ENCODE peak calls at places on chromosomes 11 and 22, in five cellular contexts. H is NT2/D1, K is tibial artery, S is psoas muscle, T is cardiac fibroblast. W is an unnamed sample.

GRCh38 chr11:114163231-114163631 is 103.7 kb downstream of the ZBTB16 start:
- DNase-seq in H (no peak), K (no peak), S (peak), T (peak), W (no peak)

GRCh38 chr11:111417766-111418435 is 38.8 kb upstream of the POU2AF1 start:
- DNase-seq in H (no peak), K (peak), S (peak), T (peak), W (no peak)

GRCh38 chr11:97463891-97464290 is 1074.1 kb downstream of the JRKL start:
- DNase-seq in H (no peak), K (no peak), S (no peak), T (no peak), W (no peak)

GRCh38 chr22:39765029-39765428 is 128.5 kb downstream of the ENTHD1 start:
- DNase-seq in H (no peak), K (no peak), S (no peak), T (no peak), W (no peak)

GRCh38 chr11:86172894-86173293 is 71.7 kb upstream of the EED start:
- DNase-seq in H (no peak), K (no peak), S (no peak), T (peak), W (no peak)

GRCh38 chr11:101030692-101031091 is 98.9 kb downstream of the PGR start:
- DNase-seq in H (no peak), K (no peak), S (no peak), T (no peak), W (no peak)

GRCh38 chr11:69170704-69171103 is 15.0 kb downstream of the SMIM38 start:
- DNase-seq in H (no peak), K (no peak), S (no peak), T (no peak), W (no peak)

GRCh38 chr22:23767673-23768548 is at the start of gene CHCHD10:
- DNase-seq in H (no peak), K (peak), S (peak), T (peak), W (peak)

GRCh38 chr22:42074153-42074750 is at the start of gene PHETA2:
- DNase-seq in H (no peak), K (no peak), S (peak), T (peak), W (no peak)

GRCh38 chr11:12678092-12678491 is 3.9 kb downstream of the TEAD1 start:
- DNase-seq in H (no peak), K (no peak), S (no peak), T (no peak), W (no peak)

GRCh38 chr11:35725880-35726279 is 63.3 kb downstream of the TRIM44 start:
- DNase-seq in H (no peak), K (no peak), S (no peak), T (peak), W (no peak)

GRCh38 chr11:5986885-5987284 is at the start of gene OR52L1:
- DNase-seq in H (peak), K (no peak), S (no peak), T (no peak), W (no peak)

GRCh38 chr11:126518996-126519351 is 163.5 kb downstream of the ST3GAL4 start:
- DNase-seq in H (no peak), K (no peak), S (no peak), T (no peak), W (no peak)

GRCh38 chr11:16841481-16841880 is 103.0 kb downstream of the C11orf58 start:
- DNase-seq in H (no peak), K (no peak), S (no peak), T (no peak), W (no peak)

GRCh38 chr11:78037056-78037455 is 14.0 kb upstream of the KCTD14 start:
- DNase-seq in H (no peak), K (no peak), S (no peak), T (no peak), W (no peak)

DNA sequence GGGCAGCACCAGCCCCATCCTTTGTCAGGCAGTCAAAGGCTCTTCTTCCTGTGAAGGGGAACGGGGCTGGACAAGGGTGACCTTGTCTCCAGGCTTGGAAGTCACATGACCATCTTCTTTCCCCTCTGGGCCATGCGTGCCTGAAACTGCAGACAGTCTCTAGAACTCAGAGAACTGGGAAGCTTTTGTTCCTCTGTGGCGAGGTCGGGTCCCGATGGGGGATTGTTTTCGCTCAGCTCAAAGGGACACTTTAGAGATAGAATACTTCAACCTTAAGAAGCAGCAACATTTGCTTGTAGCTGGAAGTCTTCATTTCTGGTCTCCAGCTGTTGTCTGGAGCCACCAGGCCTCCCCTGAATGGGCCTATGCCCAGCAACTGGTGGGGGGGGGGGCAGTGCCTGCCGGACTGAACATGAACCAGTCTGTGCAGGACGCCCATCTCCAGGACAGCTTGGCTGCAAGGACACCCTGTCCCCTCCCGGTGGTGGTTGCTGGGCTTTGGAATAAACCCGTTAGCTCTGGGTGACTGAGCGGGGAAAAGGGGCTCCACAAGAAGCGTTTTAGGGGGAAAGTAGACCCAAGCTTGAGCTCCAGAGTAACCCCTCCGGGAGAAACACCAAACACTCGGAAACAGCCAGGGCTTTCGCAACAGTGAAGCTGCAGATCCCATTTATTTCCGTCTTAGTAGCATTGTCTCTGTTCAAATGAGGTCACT is 55.7 kb upstream of the EMID1 start:
- DNase-seq in H (no peak), K (no peak), S (peak), T (no peak), W (no peak)
- H3K4me3 ChIP-seq in H (no peak), K (no peak), S (no peak), T (no peak), W (no peak)

DNA sequence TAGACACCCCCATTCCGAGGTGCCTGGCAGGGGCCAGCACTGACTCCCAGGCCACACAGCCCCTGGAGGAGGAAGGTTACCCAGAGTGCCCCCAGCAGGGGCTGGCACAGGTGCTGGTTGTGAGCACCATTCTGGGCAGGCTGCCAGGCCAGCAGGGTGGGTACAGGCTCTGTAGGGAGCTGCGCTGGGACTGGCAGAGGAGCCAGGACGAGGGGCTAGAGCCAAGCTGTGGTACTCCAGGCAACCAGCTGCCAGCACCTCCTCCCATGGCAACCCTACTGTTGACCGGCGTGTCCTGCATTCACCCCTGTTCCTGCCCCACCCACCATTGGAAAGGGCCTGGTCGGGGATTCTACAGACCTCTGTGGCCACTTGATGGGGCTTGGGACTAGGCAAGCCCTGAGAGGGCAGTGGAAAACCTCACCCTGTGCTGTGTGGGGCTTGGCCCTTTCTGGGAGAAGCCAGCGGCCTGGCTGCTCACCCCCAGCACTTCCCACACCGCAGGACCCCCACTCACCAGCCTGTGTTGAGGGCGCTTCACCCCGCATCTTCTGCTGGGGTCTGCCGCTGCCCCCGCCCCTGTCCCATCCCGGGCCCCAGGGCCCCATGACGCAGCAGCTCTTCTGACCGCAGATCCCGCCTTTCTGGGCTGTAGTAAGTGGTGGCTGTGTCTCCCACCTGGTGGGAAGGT is 1.9 kb downstream of the CLDN5 start:
- DNase-seq in H (no peak), K (no peak), S (no peak), T (no peak), W (no peak)
- H3K4me3 ChIP-seq in H (peak), K (peak), S (peak), T (no peak), W (no peak)

GRCh38 chr11:93850585-93851018 is at the start of gene VSTM5:
- DNase-seq in H (no peak), K (no peak), S (no peak), T (no peak), W (no peak)
- H3K4me3 ChIP-seq in H (peak), K (peak), S (peak), T (peak), W (no peak)

GRCh38 chr22:50673231-50674126 is 856 bp downstream of the SHANK3 start:
- DNase-seq in H (no peak), K (no peak), S (no peak), T (no peak), W (no peak)
- H3K4me3 ChIP-seq in H (peak), K (peak), S (peak), T (peak), W (peak)

W was measured in HAP-1.